ENCODE peak calls at places on chromosome 19, in four cellular contexts. One of them, this sample, is unnamed.

GRCh38 chr19:32404213-32404938 is 1.2 kb upstream of the DPY19L3 start:
- DNase-seq in D721Med: no peak
- DNase-seq in fibroblast of lung: peak
- DNase-seq in cardiac fibroblast: no peak
- DNase-seq in this sample: peak

GRCh38 chr19:55176116-55176515 is 4.0 kb downstream of the SYT5 start:
- DNase-seq in fibroblast of lung: no peak
- DNase-seq in D721Med: no peak
- DNase-seq in cardiac fibroblast: no peak
- DNase-seq in this sample: no peak

GRCh38 chr19:17004386-17004785 is 22.2 kb downstream of the CPAMD8 start:
- DNase-seq in D721Med: no peak
- DNase-seq in fibroblast of lung: no peak
- DNase-seq in cardiac fibroblast: no peak
- DNase-seq in this sample: no peak

GRCh38 chr19:1172353-1173159 is 1.5 kb downstream of the SBNO2 start:
- DNase-seq in cardiac fibroblast: peak
- DNase-seq in fibroblast of lung: peak
- DNase-seq in D721Med: no peak
- DNase-seq in this sample: peak

GRCh38 chr19:6064016-6064702 is 46.1 kb downstream of the RFX2 start:
- DNase-seq in fibroblast of lung: peak
- DNase-seq in cardiac fibroblast: no peak
- DNase-seq in D721Med: no peak
- DNase-seq in this sample: peak

GRCh38 chr19:55497777-55498176 is 9.5 kb downstream of the SSC5D start:
- DNase-seq in cardiac fibroblast: no peak
- DNase-seq in fibroblast of lung: no peak
- DNase-seq in D721Med: no peak
- DNase-seq in this sample: no peak

GRCh38 chr19:29724102-29724641 is 9.1 kb upstream of the C19orf12 start:
- DNase-seq in D721Med: no peak
- DNase-seq in fibroblast of lung: peak
- DNase-seq in cardiac fibroblast: peak
- DNase-seq in this sample: no peak

GRCh38 chr19:33194884-33195710 is 967 bp downstream of the LRP3 start:
- DNase-seq in cardiac fibroblast: peak
- DNase-seq in D721Med: no peak
- DNase-seq in fibroblast of lung: peak
- DNase-seq in this sample: peak

GRCh38 chr19:10478476-10478875 is 24.7 kb downstream of the KEAP1 start:
- DNase-seq in D721Med: no peak
- DNase-seq in cardiac fibroblast: peak
- DNase-seq in fibroblast of lung: no peak
- DNase-seq in this sample: no peak

GRCh38 chr19:29576043-29576442 is 30.0 kb upstream of the POP4 start:
- DNase-seq in fibroblast of lung: peak
- DNase-seq in cardiac fibroblast: no peak
- DNase-seq in D721Med: no peak
- DNase-seq in this sample: no peak

GRCh38 chr19:11378319-11379189 is 4.1 kb downstream of the SWSAP1 start:
- DNase-seq in cardiac fibroblast: peak
- DNase-seq in fibroblast of lung: peak
- DNase-seq in D721Med: peak
- DNase-seq in this sample: peak

GRCh38 chr19:44548736-44549135 is 19.3 kb upstream of the CEACAM20 start:
- DNase-seq in cardiac fibroblast: no peak
- DNase-seq in fibroblast of lung: peak
- DNase-seq in D721Med: no peak
- DNase-seq in this sample: no peak

GRCh38 chr19:49528211-49528771 is 488 bp downstream of the RCN3 start:
- DNase-seq in cardiac fibroblast: peak
- DNase-seq in fibroblast of lung: peak
- DNase-seq in D721Med: no peak
- DNase-seq in this sample: no peak

GRCh38 chr19:15419413-15420025 is 731 bp upstream of the AKAP8L start:
- DNase-seq in fibroblast of lung: no peak
- DNase-seq in D721Med: no peak
- DNase-seq in cardiac fibroblast: no peak
- DNase-seq in this sample: no peak
- TF ChIP-seq CTCF in fibroblast of lung: no peak
- TF ChIP-seq CTCF in D721Med: no peak
- TF ChIP-seq CTCF in cardiac fibroblast: no peak
- TF ChIP-seq CTCF in this sample: no peak

DNA sequence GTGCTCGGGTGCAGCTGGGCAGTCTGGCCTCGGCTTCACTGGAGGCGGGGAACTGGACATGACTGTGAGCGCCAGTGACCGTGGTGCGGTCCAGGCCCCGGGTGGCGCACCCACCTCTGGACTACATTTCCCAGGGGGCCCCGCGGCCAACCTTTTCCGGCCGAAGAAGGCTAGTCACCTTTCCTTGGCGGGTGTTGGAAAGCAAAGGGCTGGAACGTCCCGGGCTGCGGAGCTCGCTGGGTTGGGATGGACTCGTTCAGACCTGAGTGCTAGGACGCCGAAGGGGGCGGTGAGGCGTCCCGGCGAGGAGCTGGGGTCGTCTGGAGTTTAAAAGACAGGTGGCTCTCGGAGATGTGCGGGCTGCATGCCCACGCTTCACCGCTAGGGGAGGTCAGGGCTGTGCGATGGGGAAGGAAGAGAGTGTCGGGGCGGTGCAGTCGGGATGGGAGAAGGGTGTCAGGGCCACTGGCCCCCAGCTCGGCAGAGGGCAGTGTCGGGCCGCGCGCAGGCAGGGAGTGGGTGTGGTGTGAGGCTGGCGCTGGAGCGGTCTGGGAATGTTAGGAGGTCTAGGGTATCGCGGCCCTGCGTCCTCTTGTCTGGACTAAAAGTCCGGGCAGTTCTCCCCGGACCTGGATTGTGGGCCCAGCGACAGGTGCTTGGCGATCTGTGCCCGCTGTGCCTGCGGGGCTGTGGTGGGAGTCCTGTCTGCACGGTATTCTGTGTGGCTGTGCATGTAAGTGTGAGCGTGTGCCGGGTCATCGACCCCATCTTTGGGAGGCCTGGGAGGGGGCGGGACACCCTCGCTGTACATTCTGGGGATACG is 57.1 kb downstream of the ZNF568 start:
- DNase-seq in D721Med: peak
- DNase-seq in fibroblast of lung: peak
- DNase-seq in cardiac fibroblast: peak
- DNase-seq in this sample: no peak
- TF ChIP-seq CTCF in D721Med: peak
- TF ChIP-seq CTCF in fibroblast of lung: peak
- TF ChIP-seq CTCF in cardiac fibroblast: peak
- TF ChIP-seq CTCF in this sample: no peak

DNA sequence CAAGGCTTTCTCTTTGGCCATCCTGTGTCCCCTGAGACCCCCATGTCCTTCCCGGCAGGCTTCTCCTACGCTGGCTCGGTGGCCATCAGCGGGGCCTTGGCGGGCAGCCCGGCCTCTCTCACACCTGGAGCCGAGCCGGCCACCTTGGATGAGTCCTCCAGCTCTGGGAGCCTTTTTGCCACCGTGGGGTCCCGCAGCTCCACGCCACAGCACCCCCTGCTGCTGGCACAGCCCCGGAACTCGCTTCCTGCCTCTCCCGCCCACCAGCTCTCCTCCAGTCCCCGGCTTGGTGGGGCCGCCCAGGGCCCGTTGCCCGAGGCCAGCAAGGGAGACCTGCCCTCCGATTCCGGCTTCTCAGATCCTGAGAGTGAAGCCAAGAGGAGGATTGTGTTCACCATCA is 14.2 kb downstream of the PLEKHJ1 start:
- DNase-seq in D721Med: no peak
- DNase-seq in fibroblast of lung: no peak
- DNase-seq in cardiac fibroblast: no peak
- DNase-seq in this sample: no peak
- TF ChIP-seq CTCF in D721Med: no peak
- TF ChIP-seq CTCF in fibroblast of lung: peak
- TF ChIP-seq CTCF in cardiac fibroblast: peak
- TF ChIP-seq CTCF in this sample: no peak

GRCh38 chr19:9156304-9156703 is 16.1 kb downstream of the ZNF317 start:
- DNase-seq in cardiac fibroblast: no peak
- DNase-seq in fibroblast of lung: no peak
- DNase-seq in D721Med: no peak
- DNase-seq in this sample: no peak
- TF ChIP-seq CTCF in cardiac fibroblast: no peak
- TF ChIP-seq CTCF in fibroblast of lung: no peak
- TF ChIP-seq CTCF in D721Med: no peak
- TF ChIP-seq CTCF in this sample: no peak

DNA sequence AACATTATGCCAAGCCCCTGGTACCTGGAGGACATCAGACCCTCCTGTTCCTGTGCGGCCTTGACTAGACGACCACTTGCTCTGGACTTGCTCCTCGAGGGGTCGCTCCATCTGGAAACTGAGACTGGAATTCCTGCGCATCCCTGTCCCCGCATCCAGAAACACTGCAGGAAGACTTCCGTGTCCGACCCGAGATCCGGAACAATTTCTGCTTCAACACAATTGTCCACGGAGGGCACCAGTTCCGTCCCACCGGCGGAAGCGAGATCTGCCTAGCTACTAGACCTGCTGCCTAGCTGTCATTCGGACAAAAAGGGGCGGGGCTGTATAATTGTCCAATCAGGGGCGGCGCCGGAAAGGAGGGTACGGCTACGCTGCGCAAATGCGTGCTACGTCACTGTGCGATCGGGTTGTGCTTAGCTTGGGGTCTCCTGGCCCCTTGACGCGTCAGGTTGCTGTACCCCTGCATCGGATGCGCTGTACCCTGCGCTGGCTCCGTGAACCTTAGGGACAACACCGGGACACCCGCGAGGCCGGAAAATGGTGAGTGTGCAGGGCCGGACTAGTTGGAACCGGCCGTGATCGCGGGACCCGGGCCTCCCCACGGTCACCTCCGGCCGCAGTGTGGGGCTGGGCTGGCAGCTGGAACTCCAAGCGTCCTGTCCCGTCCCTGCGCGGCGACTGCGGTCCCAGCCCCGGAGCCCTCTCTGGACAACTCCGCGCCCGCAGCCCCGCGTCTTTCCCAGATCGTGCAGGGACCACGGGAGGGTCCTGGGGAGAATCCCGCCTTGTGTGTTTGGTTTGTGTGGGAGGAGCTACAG is at the start of the genes ZNF490 and ZNF791:
- DNase-seq in fibroblast of lung: peak
- DNase-seq in D721Med: peak
- DNase-seq in cardiac fibroblast: peak
- DNase-seq in this sample: peak
- TF ChIP-seq CTCF in fibroblast of lung: no peak
- TF ChIP-seq CTCF in D721Med: peak
- TF ChIP-seq CTCF in cardiac fibroblast: no peak
- TF ChIP-seq CTCF in this sample: no peak

GRCh38 chr19:18007939-18008673 is at the start of gene ARRDC2:
- DNase-seq in fibroblast of lung: peak
- DNase-seq in D721Med: peak
- DNase-seq in cardiac fibroblast: peak
- DNase-seq in this sample: peak
- TF ChIP-seq CTCF in fibroblast of lung: no peak
- TF ChIP-seq CTCF in D721Med: no peak
- TF ChIP-seq CTCF in cardiac fibroblast: no peak
- TF ChIP-seq CTCF in this sample: no peak

DNA sequence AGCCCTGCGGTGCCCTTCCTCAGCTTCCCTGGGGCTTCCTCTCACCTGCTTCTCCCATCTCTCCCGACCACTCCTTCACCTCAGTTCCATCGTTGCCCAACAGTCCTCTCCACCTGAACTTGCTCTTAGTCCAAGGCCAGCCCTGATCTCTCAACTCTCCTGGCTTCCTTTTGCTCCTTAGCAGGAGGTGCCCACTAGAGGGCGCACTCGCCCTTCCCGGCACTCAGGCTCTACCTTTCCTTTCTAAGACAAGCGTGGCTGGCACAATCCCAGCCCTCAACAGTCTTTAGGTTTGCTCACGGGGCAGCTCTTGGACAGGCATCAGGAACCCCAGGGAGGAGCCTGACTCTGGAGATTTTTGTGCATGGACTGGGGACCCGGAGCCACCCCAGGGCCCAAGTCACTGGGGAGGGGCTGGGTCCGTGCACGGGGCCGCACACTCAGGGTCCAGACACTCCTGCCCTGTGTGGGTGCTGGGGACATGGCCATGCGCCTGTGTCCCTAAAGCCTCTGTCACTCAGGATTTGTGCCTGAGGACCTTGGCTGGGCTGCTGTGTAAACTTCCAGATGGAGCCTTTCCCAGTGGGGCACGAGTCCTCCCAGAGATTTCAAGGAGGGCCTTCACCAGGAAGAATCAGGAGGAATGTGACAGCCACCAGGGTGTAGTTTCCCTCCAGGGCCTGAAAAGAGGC is 12.1 kb upstream of the CEACAM8 start:
- DNase-seq in cardiac fibroblast: peak
- DNase-seq in fibroblast of lung: peak
- DNase-seq in D721Med: no peak
- DNase-seq in this sample: peak
- TF ChIP-seq CTCF in cardiac fibroblast: peak
- TF ChIP-seq CTCF in fibroblast of lung: peak
- TF ChIP-seq CTCF in D721Med: peak
- TF ChIP-seq CTCF in this sample: peak

DNA sequence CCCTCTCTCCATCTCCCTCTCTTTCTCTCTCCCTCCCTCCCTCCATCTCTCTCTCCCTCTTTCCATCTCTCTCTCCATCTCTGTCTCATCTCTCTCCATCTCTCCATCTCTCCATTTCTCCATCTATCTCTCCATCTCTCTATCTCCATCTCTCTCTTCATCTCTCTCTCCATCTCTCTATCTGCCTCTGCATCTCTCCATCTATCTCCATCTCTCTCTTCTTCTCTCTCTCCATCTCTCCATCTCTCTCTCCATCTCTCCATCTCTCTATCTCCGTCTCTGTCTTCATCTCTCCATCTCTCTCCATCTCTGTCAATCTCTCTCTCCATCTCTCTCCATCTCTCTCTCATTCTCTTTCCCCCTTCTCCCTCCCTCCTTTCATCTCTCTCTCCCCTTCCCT is 56.1 kb upstream of the NFIC start:
- DNase-seq in cardiac fibroblast: no peak
- DNase-seq in fibroblast of lung: no peak
- DNase-seq in D721Med: no peak
- DNase-seq in this sample: no peak
- TF ChIP-seq CTCF in cardiac fibroblast: no peak
- TF ChIP-seq CTCF in fibroblast of lung: no peak
- TF ChIP-seq CTCF in D721Med: no peak
- TF ChIP-seq CTCF in this sample: no peak

GRCh38 chr19:8686549-8686948 is 12.0 kb downstream of the ACTL9 start:
- DNase-seq in D721Med: no peak
- DNase-seq in cardiac fibroblast: no peak
- DNase-seq in fibroblast of lung: no peak
- DNase-seq in this sample: no peak
- TF ChIP-seq CTCF in D721Med: no peak
- TF ChIP-seq CTCF in cardiac fibroblast: no peak
- TF ChIP-seq CTCF in fibroblast of lung: no peak
- TF ChIP-seq CTCF in this sample: no peak

DNA sequence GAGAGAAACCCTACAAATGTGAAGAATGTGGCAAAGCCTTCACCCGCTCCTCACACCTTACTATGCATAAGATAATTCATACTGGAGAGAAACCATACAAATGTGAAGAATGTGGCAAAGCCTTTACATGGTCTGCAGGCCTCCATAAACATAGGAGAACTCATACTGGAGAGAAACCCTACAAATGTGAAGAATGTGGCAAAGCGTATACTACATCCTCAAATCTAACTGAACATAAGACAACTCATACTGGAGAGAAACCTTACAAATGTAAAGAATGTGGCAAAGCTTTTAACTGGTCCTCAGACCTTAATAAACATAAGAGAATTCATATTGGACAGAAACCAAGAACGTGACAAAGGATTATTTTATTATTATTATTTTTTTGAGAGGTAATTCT is 30.7 kb downstream of the ZNF486 start:
- DNase-seq in fibroblast of lung: no peak
- DNase-seq in cardiac fibroblast: no peak
- DNase-seq in D721Med: no peak
- DNase-seq in this sample: no peak
- TF ChIP-seq CTCF in fibroblast of lung: no peak
- TF ChIP-seq CTCF in cardiac fibroblast: no peak
- TF ChIP-seq CTCF in D721Med: no peak
- TF ChIP-seq CTCF in this sample: no peak